ENCODE peak calls at places on chromosomes 7 and 10, in five cellular contexts. V is neural crest cell, D is H4, J is GM04504, G is Daoy. N is an unnamed sample.

GRCh38 chr10:34127676-34128075 is 687.4 kb downstream of the PARD3 start:
- DNase-seq in V (no peak), D (no peak), J (no peak), G (no peak), N (no peak)

GRCh38 chr7:46205478-46205877 is 284.4 kb upstream of the IGFBP3 start:
- DNase-seq in V (no peak), D (no peak), J (no peak), G (no peak), N (no peak)

GRCh38 chr7:18727094-18727870 is 231.7 kb downstream of the HDAC9 start:
- DNase-seq in V (no peak), D (no peak), J (no peak), G (peak; percentile 59), N (no peak)

GRCh38 chr7:2444476-2444875 is 31.7 kb downstream of the GRIFIN start:
- DNase-seq in V (no peak), D (no peak), J (peak; percentile 60), G (peak; percentile 78), N (peak; percentile 28)

GRCh38 chr7:101898019-101898575 is 80.7 kb downstream of the CUX1 start:
- DNase-seq in V (no peak), D (no peak), J (no peak), G (no peak), N (peak; percentile 26)

GRCh38 chr7:916291-916941 is 38.1 kb downstream of the ADAP1 start:
- DNase-seq in V (no peak), D (no peak), J (no peak), G (no peak), N (no peak)

GRCh38 chr10:77463967-77464745 is 173.5 kb downstream of the KCNMA1 start:
- DNase-seq in V (no peak), D (no peak), J (no peak), G (peak; percentile 51), N (no peak)

GRCh38 chr7:44087914-44088838 is 5.8 kb upstream of the POLM start:
- DNase-seq in V (no peak), D (peak; percentile 66), J (peak; percentile 93), G (peak; percentile 95), N (peak; percentile 79)

GRCh38 chr10:17910144-17910789 is 41.5 kb upstream of the SLC39A12 start:
- DNase-seq in V (peak; percentile 26), D (peak; percentile 44), J (peak; percentile 25), G (peak; percentile 30), N (peak; percentile 52)

GRCh38 chr10:124378817-124379510 is 39.8 kb downstream of the OAT start:
- DNase-seq in V (no peak), D (no peak), J (no peak), G (peak; percentile 44), N (no peak)

GRCh38 chr10:43304687-43305333 is 37.9 kb upstream of the RASGEF1A start:
- DNase-seq in V (peak; percentile 36), D (no peak), J (no peak), G (peak; percentile 47), N (no peak)

GRCh38 chr7:95027181-95027872 is 119.9 kb downstream of the PPP1R9A start:
- DNase-seq in V (no peak), D (no peak), J (no peak), G (no peak), N (no peak)

GRCh38 chr7:373818-374705 is 84.1 kb downstream of the FOXL3 start:
- DNase-seq in V (no peak), D (no peak), J (no peak), G (no peak), N (no peak)

GRCh38 chr7:148397056-148397455 is 193.5 kb upstream of the C7orf33 start:
- DNase-seq in V (no peak), D (no peak), J (no peak), G (no peak), N (no peak)

GRCh38 chr10:13311177-13311575 is 11.3 kb upstream of the PHYH start:
- DNase-seq in V (no peak), D (no peak), J (no peak), G (no peak), N (no peak)

GRCh38 chr7:155291045-155291530 is 6.6 kb upstream of the INSIG1 start:
- DNase-seq in V (no peak), D (peak; percentile 43), J (peak; percentile 51), G (peak; percentile 72), N (no peak)

GRCh38 chr10:3091346-3091787 is 24.0 kb downstream of the PFKP start:
- DNase-seq in V (no peak), D (peak; percentile 58), J (no peak), G (peak; percentile 57), N (peak; percentile 55)

GRCh38 chr10:121288864-121289659 is 309.2 kb downstream of the FGFR2 start:
- DNase-seq in V (no peak), D (no peak), J (no peak), G (no peak), N (no peak)

GRCh38 chr7:20435305-20435704 is 104.6 kb downstream of the ITGB8 start:
- DNase-seq in V (no peak), D (no peak), J (peak; percentile 56), G (no peak), N (no peak)

N was measured in fibroblast of the conjunctiva.